ENCODE peak calls at places on chromosomes 3 and 15, in nine cellular contexts. R is lower lobe of right lung, L is omental fat pad, T is H9, U is AG09319, S is GM23338, G is K562, Z is Panc1, H is GM20000. P is an unnamed sample.

GRCh38 chr3:104066658-104067057 is 1300.1 kb upstream of the ALCAM start:
- DNase-seq in L (no peak), R (no peak), G (no peak), T (no peak), H (no peak), Z (no peak), S (peak), U (no peak), P (no peak)

GRCh38 chr3:18295171-18295920 is 129.8 kb downstream of the SATB1 start:
- DNase-seq in Z (peak), R (peak), S (peak), U (peak), L (no peak), T (peak), H (peak), G (peak), P (peak)

GRCh38 chr15:65395567-65396185 is 17.9 kb upstream of the IGDCC3 start:
- DNase-seq in Z (no peak), U (no peak), H (no peak), G (no peak), T (no peak), R (no peak), L (no peak), S (peak), P (no peak)

GRCh38 chr3:168100777-168101492 is 5.2 kb upstream of the GOLIM4 start:
- DNase-seq in G (no peak), Z (no peak), H (no peak), T (no peak), U (no peak), R (no peak), S (no peak), L (no peak), P (no peak)

GRCh38 chr3:145903472-145904013 is 257.4 kb downstream of the PLOD2 start:
- DNase-seq in R (no peak), U (no peak), G (no peak), H (no peak), S (no peak), Z (no peak), T (no peak), L (no peak), P (no peak)

GRCh38 chr15:60391722-60392340 is 6.0 kb downstream of the ANXA2 start:
- DNase-seq in T (no peak), G (no peak), R (no peak), S (no peak), L (no peak), U (no peak), Z (no peak), H (no peak), P (no peak)

GRCh38 chr3:112745567-112746248 is 101.0 kb downstream of the CD200R1L start:
- DNase-seq in L (no peak), T (no peak), G (no peak), Z (no peak), R (no peak), U (no peak), H (no peak), S (no peak), P (no peak)

GRCh38 chr3:138263104-138263503 is 66.5 kb downstream of the NME9 start:
- DNase-seq in T (no peak), S (peak), U (no peak), H (no peak), Z (no peak), L (no peak), G (no peak), R (no peak), P (no peak)

GRCh38 chr15:70856177-70856883 is 2.4 kb upstream of the LARP6 start:
- DNase-seq in Z (no peak), G (no peak), R (no peak), U (no peak), H (no peak), L (no peak), S (no peak), T (no peak), P (no peak)

GRCh38 chr3:100033184-100033583 is 81.1 kb downstream of the FILIP1L start:
- DNase-seq in Z (no peak), T (no peak), U (no peak), H (no peak), G (no peak), L (no peak), S (no peak), R (no peak), P (no peak)

GRCh38 chr15:70248116-70249025 is 150.7 kb upstream of the TLE3 start:
- DNase-seq in Z (no peak), R (no peak), H (no peak), L (no peak), T (peak), U (no peak), G (no peak), S (peak), P (no peak)

GRCh38 chr3:14810795-14811661 is 7.7 kb upstream of the FGD5 start:
- DNase-seq in U (no peak), H (no peak), L (no peak), S (peak), R (no peak), G (no peak), Z (no peak), T (peak), P (peak)

GRCh38 chr3:16013563-16013962 is 160.9 kb upstream of the GALNT15 start:
- DNase-seq in U (no peak), H (no peak), Z (no peak), G (no peak), S (no peak), T (no peak), R (no peak), L (no peak), P (no peak)

GRCh38 chr15:71591057-71591456 is 219.3 kb upstream of the NR2E3 start:
- DNase-seq in Z (no peak), T (no peak), H (no peak), U (no peak), G (no peak), R (no peak), S (peak), L (no peak), P (no peak)

GRCh38 chr3:188288153-188288552 is 134.2 kb downstream of the LPP start:
- DNase-seq in L (no peak), R (no peak), T (no peak), Z (no peak), U (no peak), S (no peak), G (no peak), H (no peak), P (no peak)

GRCh38 chr3:41681479-41681878 is 280.4 kb downstream of the ULK4 start:
- DNase-seq in H (no peak), S (peak), T (no peak), G (no peak), Z (no peak), U (peak), R (no peak), L (no peak), P (no peak)

GRCh38 chr3:50170689-50171088 is 15.6 kb downstream of the SEMA3F start:
- DNase-seq in H (no peak), G (peak), S (no peak), U (no peak), L (no peak), Z (no peak), R (no peak), T (no peak), P (no peak)

GRCh38 chr3:37833790-37834189 is 27.9 kb upstream of the CTDSPL start:
- DNase-seq in R (no peak), G (no peak), S (peak), T (no peak), U (no peak), Z (no peak), L (no peak), H (no peak), P (no peak)
- TF ChIP-seq CTCF in R (peak), G (peak), S (peak), T (peak), U (no peak), Z (peak), L (no peak), H (no peak), P (no peak)

GRCh38 chr3:124381565-124382333 is 348.5 kb upstream of the UMPS start:
- DNase-seq in S (no peak), U (no peak), G (no peak), H (no peak), R (no peak), L (no peak), Z (no peak), T (no peak), P (no peak)
- TF ChIP-seq CTCF in S (no peak), U (no peak), G (no peak), H (no peak), R (no peak), L (no peak), Z (no peak), T (no peak), P (no peak)

GRCh38 chr15:37764733-37765191 is 169.7 kb upstream of the TMCO5A start:
- DNase-seq in R (no peak), S (peak), T (no peak), U (peak), Z (no peak), G (peak), L (no peak), H (peak), P (peak)
- TF ChIP-seq CTCF in R (peak), S (peak), T (peak), U (peak), Z (peak), G (peak), L (no peak), H (peak), P (peak)

GRCh38 chr15:67080118-67080899 is 14.9 kb downstream of the SMAD3 start:
- DNase-seq in S (no peak), H (no peak), L (no peak), U (peak), G (no peak), Z (no peak), R (peak), T (no peak), P (no peak)

GRCh38 chr15:67079361-67079760 is 14.0 kb downstream of the SMAD3 start:
- DNase-seq in G (no peak), L (no peak), R (no peak), H (no peak), U (no peak), S (no peak), T (no peak), Z (no peak), P (no peak)

GRCh38 chr15:67082007-67082536 is 16.7 kb downstream of the SMAD3 start:
- DNase-seq in H (no peak), U (no peak), L (no peak), T (no peak), R (peak), G (peak), S (no peak), Z (no peak), P (no peak)

GRCh38 chr15:67083135-67083766 is 17.8 kb downstream of the SMAD3 start:
- DNase-seq in G (no peak), T (no peak), S (no peak), H (no peak), L (no peak), R (no peak), Z (no peak), U (no peak), P (no peak)

GRCh38 chr15:67080900-67081431 is 15.6 kb downstream of the SMAD3 start:
- DNase-seq in U (no peak), R (peak), H (peak), G (peak), S (no peak), Z (no peak), T (no peak), L (no peak), P (no peak)
- TF ChIP-seq CTCF in U (peak), R (peak), H (peak), G (peak), S (peak), Z (peak), T (peak), L (no peak), P (no peak)

GRCh38 chr3:65411367-65411766 is 627.4 kb downstream of the MAGI1 start:
- DNase-seq in L (no peak), Z (no peak), G (no peak), S (no peak), H (no peak), U (no peak), R (no peak), T (no peak), P (no peak)

GRCh38 chr3:65408531-65409181 is 630.1 kb downstream of the MAGI1 start:
- DNase-seq in S (no peak), T (no peak), Z (no peak), R (no peak), H (no peak), U (no peak), G (no peak), L (no peak), P (no peak)

GRCh38 chr3:65412591-65412990 is 626.1 kb downstream of the MAGI1 start:
- DNase-seq in L (no peak), R (no peak), U (no peak), S (peak), T (no peak), G (no peak), H (no peak), Z (no peak), P (no peak)
- TF ChIP-seq CTCF in L (no peak), R (no peak), U (no peak), S (peak), T (peak), G (no peak), H (no peak), Z (no peak), P (no peak)

GRCh38 chr15:26665950-26666921 is 106.6 kb downstream of the GABRB3 start:
- DNase-seq in S (peak), Z (no peak), H (no peak), T (peak), R (no peak), L (no peak), G (no peak), U (no peak), P (no peak)
- TF ChIP-seq CTCF in S (peak), Z (no peak), H (no peak), T (peak), R (no peak), L (no peak), G (no peak), U (no peak), P (no peak)

GRCh38 chr3:148951599-148952361 is 39.6 kb upstream of the GYG1 start:
- DNase-seq in T (no peak), S (no peak), H (no peak), Z (no peak), L (no peak), U (no peak), G (no peak), R (no peak), P (no peak)
- TF ChIP-seq CTCF in T (no peak), S (no peak), H (no peak), Z (no peak), L (no peak), U (no peak), G (no peak), R (no peak), P (no peak)

P was measured in glutamatergic neuron.